ENCODE peak calls at places on chromosomes 5 and 9, in seven cellular contexts. A is tibial artery, S is A673, D is transverse colon, B is cardiac muscle cell, F is uterus, M is colonic mucosa. X is an unnamed sample.

GRCh38 chr9:114281421-114282103 is 41.3 kb upstream of the ORM1 start:
- DNase-seq in A (no peak), S (peak; percentile 78), D (no peak), B (peak; percentile 37), F (peak; percentile 45), M (no peak), X (no peak)

GRCh38 chr5:138336952-138337684 is 948 bp upstream of the FAM53C start:
- DNase-seq in A (peak; percentile 86), S (no peak), D (peak; percentile 85), B (peak; percentile 91), F (peak; percentile 84), M (peak; percentile 81), X (peak; percentile 65)

GRCh38 chr5:141882594-141883183 is 4.5 kb upstream of the PCDH1 start:
- DNase-seq in A (no peak), S (no peak), D (peak; percentile 35), B (no peak), F (no peak), M (no peak), X (no peak)

GRCh38 chr5:52582313-52582712 is 205.4 kb upstream of the ITGA1 start:
- DNase-seq in A (no peak), S (no peak), D (no peak), B (no peak), F (no peak), M (no peak), X (no peak)

GRCh38 chr9:110571801-110572490 is 7.6 kb downstream of the SVEP1 start:
- DNase-seq in A (no peak), S (no peak), D (no peak), B (no peak), F (no peak), M (no peak), X (no peak)

GRCh38 chr9:94150890-94151660 is 66.8 kb downstream of the PTPDC1 start:
- DNase-seq in A (no peak), S (no peak), D (no peak), B (no peak), F (no peak), M (no peak), X (no peak)

GRCh38 chr5:57292336-57292735 is 118.5 kb downstream of the GPBP1 start:
- DNase-seq in A (no peak), S (no peak), D (no peak), B (no peak), F (no peak), M (no peak), X (no peak)

GRCh38 chr5:61817472-61818326 is 485.6 kb downstream of the ZSWIM6 start:
- DNase-seq in A (peak; percentile 45), S (peak; percentile 84), D (peak; percentile 31), B (peak; percentile 70), F (no peak), M (peak; percentile 31), X (peak; percentile 47)

GRCh38 chr5:176396330-176396729 is 7.8 kb downstream of the HIGD2A start:
- DNase-seq in A (no peak), S (peak; percentile 12), D (no peak), B (no peak), F (no peak), M (no peak), X (no peak)

GRCh38 chr9:112308576-112308975 is 24.8 kb downstream of the PTBP3 start:
- DNase-seq in A (no peak), S (peak; percentile 22), D (no peak), B (no peak), F (no peak), M (no peak), X (no peak)

GRCh38 chr5:42301349-42301748 is 121.9 kb upstream of the GHR start:
- DNase-seq in A (no peak), S (no peak), D (no peak), B (no peak), F (no peak), M (no peak), X (no peak)

GRCh38 chr5:143352691-143353090 is 50.8 kb downstream of the NR3C1 start:
- DNase-seq in A (no peak), S (no peak), D (no peak), B (no peak), F (no peak), M (no peak), X (no peak)
- H3K4me3 ChIP-seq in A (no peak overlapping the region), S (no peak overlapping the region), D (no peak overlapping the region), B (no peak overlapping the region), F (no peak overlapping the region), M (no peak overlapping the region), X (no peak overlapping the region)

GRCh38 chr5:64768358-64769312 is at the start of the genes CWC27 and SREK1IP1:
- DNase-seq in A (peak; percentile 77), S (peak; percentile 94), D (peak; percentile 86), B (peak; percentile 95), F (peak; percentile 75), M (peak; percentile 82), X (peak; percentile 74)
- TF ChIP-seq CTCF in A (no peak), S (no peak), D (peak; percentile 19), B (peak; percentile 25), F (peak; percentile 34), M (no peak), X (peak; percentile 37)

GRCh38 chr5:133924221-133924920 is 44.1 kb downstream of the C5orf15 start:
- DNase-seq in A (no peak), S (no peak), D (no peak), B (peak; percentile 30), F (no peak), M (no peak), X (no peak)
- H3K4me1 ChIP-seq in A (no peaks in the 10 kb centered on the region), S (peaks cover 22% of the 10 kb centered on the region), D (no peaks in the 10 kb centered on the region), B (no peaks in the 10 kb centered on the region), F (no peaks in the 10 kb centered on the region), M (no peaks in the 10 kb centered on the region), X (no peaks in the 10 kb centered on the region)

DNA sequence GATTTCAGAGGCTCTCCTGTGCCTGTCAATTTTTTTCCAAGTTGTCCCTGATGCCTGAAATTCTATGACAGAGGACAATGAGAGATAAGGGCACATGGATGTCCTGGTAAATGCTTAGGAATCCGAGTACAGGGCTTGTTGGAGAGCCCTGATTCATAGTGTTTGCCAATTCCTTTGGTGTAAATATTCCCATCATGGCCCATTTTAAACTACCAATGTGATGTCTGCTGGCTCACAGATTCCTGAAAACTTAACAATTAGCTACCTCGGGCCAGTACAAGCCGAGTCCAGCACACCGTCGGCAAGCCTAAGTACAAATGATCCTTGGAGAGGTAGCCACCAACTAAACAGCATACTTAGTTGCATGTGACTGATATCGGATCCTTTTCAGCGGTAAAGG is 3.5 kb downstream of the ITK start:
- DNase-seq in A (no peak), S (no peak), D (no peak), B (no peak), F (no peak), M (no peak), X (no peak)
- H3K4me3 ChIP-seq in A (no peak overlapping the region), S (no peak overlapping the region), D (no peak overlapping the region), B (no peak overlapping the region), F (no peak overlapping the region), M (no peak overlapping the region), X (no peak overlapping the region)

DNA sequence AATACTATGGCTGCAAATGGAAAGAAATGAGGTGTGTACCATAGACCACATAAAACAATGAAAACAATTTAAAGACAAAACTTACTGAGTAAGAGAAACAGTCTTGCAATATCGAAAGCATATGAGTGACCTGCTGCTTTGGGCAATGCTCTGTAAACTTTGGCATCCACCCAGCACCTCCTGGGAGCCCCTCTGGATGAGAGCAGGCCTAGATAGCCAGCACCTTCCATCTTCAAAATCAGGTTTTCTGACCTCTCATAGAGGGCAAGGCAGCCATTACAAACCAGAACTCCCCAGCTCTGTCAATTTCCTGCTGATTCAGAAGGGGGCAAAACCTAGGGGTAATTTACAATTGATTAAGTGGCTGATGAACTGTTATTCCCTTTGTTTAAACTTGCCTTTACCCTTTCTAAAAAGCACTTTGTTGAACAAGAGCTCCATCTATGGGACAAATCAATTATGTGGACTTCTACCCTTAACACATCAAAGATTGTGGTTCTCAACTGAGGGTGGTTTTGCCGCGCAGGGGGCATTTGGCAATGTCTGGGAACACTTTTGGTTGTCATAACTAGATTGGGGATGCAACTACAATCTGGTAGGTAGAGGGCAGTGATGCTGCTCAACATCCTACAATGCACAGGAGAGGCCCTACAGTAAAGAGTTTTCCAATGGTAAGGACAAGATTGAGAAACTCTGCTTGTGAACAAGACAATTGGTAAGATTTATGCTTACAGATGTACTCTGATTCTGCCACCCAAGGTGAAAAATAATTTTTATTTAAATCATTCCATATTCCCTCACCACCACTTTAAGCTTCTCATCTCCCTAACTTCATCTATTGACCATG is 184.2 kb downstream of the MARCHF11 start:
- DNase-seq in A (no peak), S (peak; percentile 37), D (no peak), B (peak; percentile 64), F (no peak), M (no peak), X (no peak)
- TF ChIP-seq CTCF in A (peak; percentile 28), S (peak; percentile 54), D (peak; percentile 10), B (peak; percentile 66), F (peak; percentile 50), M (peak; percentile 18), X (no peak)

GRCh38 chr9:90940280-90940679 is 138.7 kb downstream of the SYK start:
- DNase-seq in A (no peak), S (no peak), D (no peak), B (no peak), F (no peak), M (no peak), X (no peak)
- H3K4me1 ChIP-seq in A (no peaks in the 10 kb centered on the region), S (no peaks in the 10 kb centered on the region), D (no peaks in the 10 kb centered on the region), B (no peaks in the 10 kb centered on the region), F (no peaks in the 10 kb centered on the region), M (no peaks in the 10 kb centered on the region), X (no peaks in the 10 kb centered on the region)

GRCh38 chr5:168290902-168291280 is 554 bp upstream of the WWC1 start:
- DNase-seq in A (no peak), S (no peak), D (no peak), B (no peak), F (no peak), M (no peak), X (no peak)
- H3K4me3 ChIP-seq in A (no peak overlapping the region), S (peak overlapping the region; percentile 60), D (no peak overlapping the region), B (peak overlapping the region; percentile 64), F (no peak overlapping the region), M (peak overlapping the region; percentile 69), X (peak overlapping the region; percentile 68)

GRCh38 chr5:153831976-153832375 is 206.7 kb downstream of the FAM114A2 start:
- DNase-seq in A (no peak), S (peak; percentile 54), D (no peak), B (peak; percentile 27), F (no peak), M (no peak), X (no peak)

GRCh38 chr5:153824909-153825308 is 213.8 kb downstream of the FAM114A2 start:
- DNase-seq in A (no peak), S (no peak), D (no peak), B (no peak), F (no peak), M (no peak), X (no peak)

GRCh38 chr5:153827407-153827806 is 211.3 kb downstream of the FAM114A2 start:
- DNase-seq in A (peak; percentile 22), S (no peak), D (no peak), B (no peak), F (no peak), M (no peak), X (no peak)
- TF ChIP-seq CTCF in A (no peak), S (peak; percentile 20), D (no peak), B (no peak), F (no peak), M (no peak), X (no peak)

DNA sequence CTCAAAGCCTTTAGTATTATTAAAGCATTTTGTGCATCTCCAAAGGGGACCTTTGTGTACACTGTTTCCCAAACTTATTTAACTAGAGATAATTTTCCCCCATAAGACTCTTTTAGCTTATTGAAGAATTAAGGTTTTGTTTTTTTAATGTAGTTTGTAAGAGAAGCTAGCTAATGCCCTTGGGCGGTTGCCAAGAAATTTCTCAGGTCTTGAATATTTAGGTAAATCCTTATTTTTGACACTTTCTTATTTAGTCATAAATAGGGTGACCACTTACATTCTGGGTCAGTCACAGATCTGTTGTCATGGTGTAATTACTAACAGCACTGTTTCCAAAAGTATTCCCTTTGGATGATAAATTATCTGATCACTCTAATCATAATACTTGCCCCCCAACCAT is 27.2 kb downstream of the TNFAIP8 start:
- DNase-seq in A (no peak), S (no peak), D (no peak), B (no peak), F (no peak), M (no peak), X (no peak)
- H3K4me1 ChIP-seq in A (peaks cover 30% of the 10 kb centered on the region), S (peaks cover 7% of the 10 kb centered on the region), D (peaks cover 8% of the 10 kb centered on the region), B (peaks cover 43% of the 10 kb centered on the region), F (no peaks in the 10 kb centered on the region), M (no peaks in the 10 kb centered on the region), X (no peaks in the 10 kb centered on the region)

X was measured in prostate gland.